ENCODE peak calls at places on chromosomes 1 and 21, in seven cellular contexts. E is psoas muscle, B is GM13976, X is fibroblast of mammary gland, Q is HFF-Myc, I is fibroblast of lung, A is GM13977. N is an unnamed sample.

GRCh38 chr1:206032356-206033140 is 8.9 kb upstream of the CTSE start:
- DNase-seq in E (no peak), B (no peak), X (no peak), Q (no peak), I (peak), A (no peak), N (no peak)

GRCh38 chr1:87684194-87684593 is 355.5 kb downstream of the LMO4 start:
- DNase-seq in E (no peak), B (no peak), X (peak), Q (no peak), I (peak), A (no peak), N (no peak)

GRCh38 chr1:206685749-206686485 is 1.2 kb downstream of the MAPKAPK2 start:
- DNase-seq in E (peak), B (peak), X (peak), Q (no peak), I (peak), A (peak), N (peak)

GRCh38 chr1:206021796-206022365 is 1.8 kb downstream of the CTSE start:
- DNase-seq in E (no peak), B (no peak), X (peak), Q (no peak), I (peak), A (no peak), N (peak)

GRCh38 chr1:41659903-41660302 is 175.4 kb upstream of the EDN2 start:
- DNase-seq in E (no peak), B (no peak), X (no peak), Q (no peak), I (no peak), A (no peak), N (no peak)

GRCh38 chr1:105343317-105343716 is 1593.6 kb downstream of the AMY1C start:
- DNase-seq in E (no peak), B (no peak), X (no peak), Q (no peak), I (no peak), A (no peak), N (no peak)

GRCh38 chr1:119914071-119914470 is 17.8 kb upstream of the ADAM30 start:
- DNase-seq in E (no peak), B (no peak), X (no peak), Q (no peak), I (peak), A (no peak), N (no peak)

GRCh38 chr1:155420788-155421187 is 100.1 kb downstream of the RUSC1 start:
- DNase-seq in E (no peak), B (no peak), X (no peak), Q (no peak), I (no peak), A (no peak), N (no peak)

GRCh38 chr1:211382714-211383480 is 56.3 kb downstream of the TRAF5 start:
- DNase-seq in E (peak), B (peak), X (peak), Q (peak), I (peak), A (peak), N (peak)

GRCh38 chr1:24027838-24028468 is 47.8 kb upstream of the SRSF10 start:
- DNase-seq in E (no peak), B (peak), X (peak), Q (peak), I (peak), A (peak), N (no peak)

GRCh38 chr1:178942285-178943218 is 71.7 kb upstream of the ANGPTL1 start:
- DNase-seq in E (peak), B (no peak), X (peak), Q (no peak), I (peak), A (no peak), N (no peak)

GRCh38 chr1:195591917-195592672 is 1016.1 kb downstream of the KCNT2 start:
- DNase-seq in E (no peak), B (no peak), X (peak), Q (peak), I (peak), A (no peak), N (no peak)

GRCh38 chr1:31792541-31792940 is 23.3 kb downstream of the SPOCD1 start:
- DNase-seq in E (no peak), B (no peak), X (no peak), Q (no peak), I (no peak), A (no peak), N (no peak)

GRCh38 chr1:174953657-174954435 is 45.9 kb upstream of the CACYBP start:
- DNase-seq in E (no peak), B (no peak), X (no peak), Q (no peak), I (no peak), A (no peak), N (no peak)

GRCh38 chr21:21156919-21157318 is 158.7 kb downstream of the NCAM2 start:
- DNase-seq in E (no peak), B (no peak), X (peak), Q (no peak), I (peak), A (no peak), N (no peak)

GRCh38 chr21:43211085-43212071 is 42.6 kb downstream of the CRYAA start:
- DNase-seq in E (peak), B (no peak), X (no peak), Q (no peak), I (peak), A (no peak), N (peak)

GRCh38 chr1:94544706-94545490 is 3.3 kb upstream of the F3 start:
- DNase-seq in E (no peak), B (no peak), X (peak), Q (no peak), I (peak), A (no peak), N (no peak)

GRCh38 chr1:31628931-31629582 is 11.6 kb downstream of the HCRTR1 start:
- DNase-seq in E (no peak), B (no peak), X (no peak), Q (no peak), I (no peak), A (no peak), N (no peak)

GRCh38 chr1:230105754-230106625 is 39.0 kb downstream of the GALNT2 start:
- DNase-seq in E (no peak), B (peak), X (peak), Q (no peak), I (peak), A (peak), N (no peak)

GRCh38 chr1:200896571-200897187 is 2.0 kb downstream of the INAVA start:
- DNase-seq in E (no peak), B (no peak), X (peak), Q (no peak), I (peak), A (peak), N (no peak)

DNA sequence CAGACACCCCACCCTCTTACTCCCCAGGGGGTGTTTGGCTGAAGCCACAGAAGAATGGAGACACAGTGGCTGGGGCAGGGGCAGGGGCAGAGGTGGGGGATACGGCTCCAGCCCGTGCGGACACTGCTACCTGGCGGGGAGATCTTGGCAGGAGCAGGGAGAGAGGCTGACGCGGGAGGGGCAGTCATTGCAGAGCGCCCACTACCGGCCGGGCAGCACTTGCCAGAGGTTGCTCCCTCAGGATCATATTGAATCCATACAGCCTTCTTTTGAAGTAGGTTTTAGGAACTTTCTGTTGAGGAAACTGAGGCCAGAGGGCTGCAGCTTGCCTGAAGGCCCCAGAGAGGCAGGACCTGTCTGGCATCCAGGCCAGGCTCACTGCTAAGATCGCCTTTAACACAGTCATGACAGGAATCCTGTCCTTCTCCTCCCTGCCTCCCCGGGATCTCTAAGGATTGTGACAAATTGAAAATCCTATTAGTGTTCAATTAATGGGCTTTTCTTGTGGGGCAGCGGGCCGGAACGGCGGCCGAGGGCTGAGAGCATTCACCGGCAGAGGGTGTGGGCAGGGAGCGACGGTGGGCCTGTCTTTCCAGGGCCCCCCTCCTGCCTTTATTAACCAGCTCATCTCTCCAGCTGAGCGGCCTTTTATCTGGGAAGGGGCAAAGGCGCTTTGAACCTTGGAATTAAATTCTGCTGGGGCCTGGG is 65.5 kb upstream of the WNT4 start:
- DNase-seq in E (no peak), B (no peak), X (no peak), Q (no peak), I (no peak), A (no peak), N (no peak)
- TF ChIP-seq CTCF in E (peak), B (no peak), X (no peak), Q (peak), I (no peak), A (no peak), N (peak)

DNA sequence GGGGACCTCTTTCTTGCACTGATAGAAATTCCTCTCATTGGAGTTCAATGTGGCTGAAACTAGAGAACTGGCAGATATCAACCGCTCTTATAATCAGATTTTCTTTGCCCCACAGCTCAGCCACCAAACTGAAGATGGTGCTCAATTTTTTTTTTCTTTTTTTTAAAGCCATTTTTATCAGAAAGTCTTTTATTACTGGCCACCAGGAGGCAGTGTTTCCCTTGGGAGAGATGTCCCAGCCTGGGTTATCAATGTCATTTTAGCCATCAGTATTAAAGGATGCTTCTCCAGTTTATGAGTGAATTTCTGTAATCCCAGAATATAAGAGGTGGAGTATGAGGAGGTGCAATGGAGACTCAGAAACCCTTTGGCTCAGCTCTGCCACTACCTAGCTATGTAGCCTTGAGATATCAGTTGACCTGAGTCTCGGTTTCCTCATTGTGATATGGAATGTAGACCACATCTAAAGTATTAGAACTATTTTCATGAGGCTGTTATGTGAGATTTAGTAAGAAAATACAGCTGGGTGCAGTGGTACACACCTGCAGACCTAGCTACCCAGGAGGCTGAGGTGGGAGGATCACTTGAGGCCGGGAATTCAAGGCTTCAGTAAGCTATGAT is 27.6 kb downstream of the CD244 start:
- DNase-seq in E (no peak), B (peak), X (peak), Q (no peak), I (peak), A (peak), N (no peak)
- TF ChIP-seq CTCF in E (peak), B (peak), X (peak), Q (peak), I (peak), A (peak), N (peak)

GRCh38 chr1:81021134-81021533 is 779.6 kb upstream of the ADGRL2 start:
- DNase-seq in E (no peak), B (no peak), X (no peak), Q (no peak), I (no peak), A (no peak), N (no peak)
- TF ChIP-seq CTCF in E (no peak), B (no peak), X (no peak), Q (no peak), I (peak), A (no peak), N (no peak)

DNA sequence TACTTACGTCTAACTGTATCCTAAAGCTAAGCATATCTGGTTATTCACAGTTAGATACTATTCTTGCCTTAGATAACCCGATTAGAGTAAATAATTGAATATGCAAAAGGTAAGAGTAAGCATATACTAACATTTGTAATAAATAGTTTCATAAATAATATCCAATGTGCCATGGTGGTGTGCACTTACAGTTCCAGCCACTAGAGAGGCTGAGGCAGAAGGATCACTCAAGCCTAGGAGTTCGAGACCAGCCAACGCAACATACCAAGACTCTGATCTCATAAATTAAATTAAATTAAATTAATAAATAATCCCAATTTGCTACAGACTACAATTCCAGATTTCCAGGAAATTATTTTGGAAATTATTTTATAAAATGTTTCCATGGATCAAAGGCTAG is 12.2 kb downstream of the ARID4B start:
- DNase-seq in E (no peak), B (no peak), X (no peak), Q (no peak), I (no peak), A (no peak), N (no peak)
- TF ChIP-seq CTCF in E (no peak), B (no peak), X (no peak), Q (no peak), I (no peak), A (no peak), N (no peak)